ENCODE peak calls at places on chromosomes 13 and 19, in four cellular contexts. Z is WTC11, U is kidney epithelial cell, N is WERI-Rb-1. X is an unnamed sample.

GRCh38 chr13:113546571-113547247 is 37.8 kb upstream of the TFDP1 start:
- DNase-seq in Z (no peak), U (peak), N (peak), X (no peak)

GRCh38 chr13:106589716-106590115 is 21.8 kb upstream of the ARGLU1 start:
- DNase-seq in Z (no peak), U (no peak), N (no peak), X (no peak)

GRCh38 chr19:6074709-6075403 is 35.4 kb downstream of the RFX2 start:
- DNase-seq in Z (no peak), U (no peak), N (no peak), X (no peak)

GRCh38 chr13:84658881-84659661 is 776.8 kb upstream of the SLITRK1 start:
- DNase-seq in Z (no peak), U (no peak), N (no peak), X (no peak)

GRCh38 chr13:27954406-27954851 is 14.7 kb downstream of the CDX2 start:
- DNase-seq in Z (peak), U (no peak), N (peak), X (no peak)

GRCh38 chr13:113970810-113971470 is 2.9 kb downstream of the C13orf46 start:
- DNase-seq in Z (peak), U (no peak), N (no peak), X (no peak)

GRCh38 chr13:44373247-44373600 is 400 bp upstream of the SERP2 start:
- DNase-seq in Z (no peak), U (no peak), N (no peak), X (no peak)

GRCh38 chr19:36489920-36490415 is 607 bp upstream of the ZNF566 start:
- DNase-seq in Z (peak), U (peak), N (peak), X (no peak)

GRCh38 chr13:114062754-114063153 is 69.7 kb downstream of the RASA3 start:
- DNase-seq in Z (no peak), U (no peak), N (no peak), X (no peak)

GRCh38 chr13:23758783-23759527 is 130.2 kb downstream of the MIPEP start:
- DNase-seq in Z (no peak), U (no peak), N (no peak), X (no peak)

GRCh38 chr13:110130431-110130830 is 176.5 kb downstream of the COL4A1 start:
- DNase-seq in Z (no peak), U (no peak), N (no peak), X (no peak)

GRCh38 chr19:29476528-29476927 is 49.3 kb upstream of the VSTM2B start:
- DNase-seq in Z (no peak), U (no peak), N (no peak), X (no peak)

GRCh38 chr13:103961784-103962183 is 895.6 kb upstream of the SLC10A2 start:
- DNase-seq in Z (no peak), U (no peak), N (no peak), X (no peak)

GRCh38 chr13:48562296-48563066 is 29.6 kb upstream of the RCBTB2 start:
- DNase-seq in Z (no peak), U (no peak), N (no peak), X (no peak)

GRCh38 chr13:110135977-110136597 is 170.9 kb downstream of the COL4A1 start:
- DNase-seq in Z (no peak), U (no peak), N (no peak), X (no peak)

GRCh38 chr19:10219678-10220077 is 11.5 kb downstream of the S1PR2 start:
- DNase-seq in Z (peak), U (no peak), N (no peak), X (no peak)

GRCh38 chr13:43511260-43511970 is 275.4 kb downstream of the ENOX1 start:
- DNase-seq in Z (no peak), U (no peak), N (no peak), X (no peak)

GRCh38 chr19:34408421-34408820 is 4.2 kb downstream of the PDCD2L start:
- DNase-seq in Z (no peak), U (no peak), N (no peak), X (no peak)

GRCh38 chr19:43809762-43810696 is 7.8 kb upstream of the LYPD5 start:
- DNase-seq in Z (no peak), U (no peak), N (no peak), X (peak)

GRCh38 chr19:4439243-4439642 is 18.4 kb downstream of the UBXN6 start:
- DNase-seq in Z (no peak), U (no peak), N (no peak), X (no peak)

GRCh38 chr19:30428281-30428680 is 56.1 kb downstream of the ZNF536 start:
- DNase-seq in Z (no peak), U (no peak), N (no peak), X (no peak)

GRCh38 chr13:20823071-20823470 is 49.3 kb upstream of the EEF1AKMT1 start:
- DNase-seq in Z (no peak), U (no peak), N (no peak), X (no peak)

GRCh38 chr19:41821003-41821735 is 23.3 kb downstream of the LYPD4 start:
- DNase-seq in Z (peak), U (no peak), N (peak), X (no peak)

GRCh38 chr19:45253396-45254027 is 2.4 kb downstream of the MARK4 start:
- DNase-seq in Z (no peak), U (peak), N (no peak), X (no peak)

GRCh38 chr19:45251452-45252354 is 632 bp downstream of the MARK4 start:
- DNase-seq in Z (peak), U (no peak), N (peak), X (no peak)

GRCh38 chr19:45255611-45256157 is 4.6 kb downstream of the MARK4 start:
- DNase-seq in Z (no peak), U (no peak), N (no peak), X (no peak)

GRCh38 chr19:45256836-45257235 is 5.8 kb downstream of the MARK4 start:
- DNase-seq in Z (no peak), U (no peak), N (no peak), X (no peak)

DNA sequence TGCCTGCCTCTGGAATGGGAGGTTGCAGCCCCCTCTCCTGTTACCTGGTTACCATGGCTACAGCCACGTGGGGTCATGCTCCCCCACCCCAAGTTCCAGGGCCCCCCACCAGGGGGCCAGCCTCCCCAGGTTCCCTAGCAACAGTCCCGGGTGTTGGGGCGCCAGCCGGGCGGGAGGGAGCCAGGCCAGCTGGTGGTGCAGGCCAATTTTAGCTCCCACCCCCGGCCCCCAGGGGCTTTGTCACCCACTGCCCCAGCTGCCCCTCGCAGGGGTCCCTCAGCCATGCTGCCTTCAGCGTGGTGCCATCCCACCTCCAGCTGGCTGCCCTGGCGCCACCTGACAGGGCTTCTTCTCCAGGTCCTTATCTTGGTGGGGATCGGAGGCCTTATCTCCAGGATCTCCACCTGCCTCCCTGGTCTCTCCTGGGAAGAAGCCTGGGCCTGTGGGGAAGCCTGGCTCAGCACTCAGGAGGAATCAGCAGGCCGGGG is 3.0 kb downstream of the MARK4 start:
- DNase-seq in Z (peak), U (no peak), N (no peak), X (no peak)
- TF ChIP-seq CTCF in Z (no peak), U (peak), N (peak), X (no peak)

DNA sequence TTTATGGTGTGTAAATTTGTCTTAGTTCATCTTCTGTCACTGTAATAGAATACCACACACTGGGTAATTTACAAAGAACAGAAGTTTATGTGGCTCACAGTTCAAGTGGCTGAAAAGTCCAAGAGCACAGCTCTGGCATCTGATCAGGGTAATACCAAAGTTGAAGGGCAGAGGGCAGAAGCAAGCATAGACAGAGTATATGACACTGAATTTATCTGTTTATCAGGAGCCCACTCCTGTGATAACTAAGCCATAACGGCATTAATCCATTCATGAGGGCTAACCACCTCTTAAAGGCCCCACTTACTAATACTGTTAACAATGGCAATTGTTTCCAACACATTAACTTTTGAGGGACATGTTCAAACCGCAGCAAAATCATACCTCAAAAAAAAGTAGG is 4.0 kb upstream of the RFXAP start:
- DNase-seq in Z (no peak), U (no peak), N (no peak), X (no peak)
- TF ChIP-seq CTCF in Z (peak), U (peak), N (no peak), X (no peak)

GRCh38 chr13:64529874-64530485 is 2700.2 kb downstream of the PCDH9 start:
- DNase-seq in Z (peak), U (no peak), N (no peak), X (no peak)
- TF ChIP-seq CTCF in Z (peak), U (peak), N (peak), X (peak)

GRCh38 chr13:97220151-97220900 is 1.8 kb upstream of the MBNL2 start:
- DNase-seq in Z (no peak), U (no peak), N (no peak), X (no peak)
- TF ChIP-seq CTCF in Z (no peak), U (no peak), N (no peak), X (no peak)

GRCh38 chr13:30567072-30567471 is 50.6 kb upstream of the USPL1 start:
- DNase-seq in Z (no peak), U (no peak), N (no peak), X (no peak)

GRCh38 chr13:30577381-30577780 is 40.3 kb upstream of the USPL1 start:
- DNase-seq in Z (no peak), U (peak), N (peak), X (peak)

GRCh38 chr13:30576528-30576927 is 41.2 kb upstream of the USPL1 start:
- DNase-seq in Z (no peak), U (no peak), N (no peak), X (no peak)

GRCh38 chr13:30569901-30570576 is 47.7 kb upstream of the USPL1 start:
- DNase-seq in Z (no peak), U (peak), N (no peak), X (peak)

GRCh38 chr13:30572859-30573275 is 44.9 kb upstream of the USPL1 start:
- DNase-seq in Z (no peak), U (no peak), N (no peak), X (no peak)
- TF ChIP-seq CTCF in Z (no peak), U (peak), N (no peak), X (peak)

GRCh38 chr13:38577048-38577447 is 109.8 kb upstream of the FREM2 start:
- DNase-seq in Z (no peak), U (no peak), N (no peak), X (no peak)

DNA sequence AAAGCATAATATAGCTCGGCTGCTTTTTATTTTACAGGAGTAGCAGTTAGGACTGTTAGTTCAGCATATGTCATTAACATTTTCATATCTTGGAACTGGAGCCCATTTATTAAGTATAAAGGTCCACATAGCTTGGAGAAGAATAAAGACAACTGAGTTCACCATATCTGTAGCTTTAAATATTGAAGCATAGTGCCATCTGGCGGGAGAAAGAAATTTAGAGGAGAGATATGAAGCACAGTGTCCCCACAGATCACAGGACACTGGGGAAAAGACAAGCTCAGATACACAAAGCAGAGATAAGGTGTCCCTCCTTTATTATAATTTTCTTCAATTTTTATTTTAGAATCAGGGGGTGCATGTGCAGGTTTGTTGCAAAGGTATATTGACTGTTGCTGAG is 104.7 kb upstream of the FREM2 start:
- DNase-seq in Z (no peak), U (peak), N (peak), X (no peak)
- TF ChIP-seq CTCF in Z (peak), U (peak), N (no peak), X (no peak)

GRCh38 chr19:12785431-12786011 is 5.8 kb upstream of the JUNB start:
- DNase-seq in Z (no peak), U (no peak), N (no peak), X (no peak)

GRCh38 chr19:12784871-12785430 is 6.3 kb upstream of the JUNB start:
- DNase-seq in Z (no peak), U (no peak), N (no peak), X (no peak)

GRCh38 chr19:12787458-12787857 is 3.8 kb upstream of the JUNB start:
- DNase-seq in Z (no peak), U (no peak), N (no peak), X (no peak)

GRCh38 chr19:12786950-12787349 is 4.3 kb upstream of the JUNB start:
- DNase-seq in Z (no peak), U (no peak), N (no peak), X (no peak)

DNA sequence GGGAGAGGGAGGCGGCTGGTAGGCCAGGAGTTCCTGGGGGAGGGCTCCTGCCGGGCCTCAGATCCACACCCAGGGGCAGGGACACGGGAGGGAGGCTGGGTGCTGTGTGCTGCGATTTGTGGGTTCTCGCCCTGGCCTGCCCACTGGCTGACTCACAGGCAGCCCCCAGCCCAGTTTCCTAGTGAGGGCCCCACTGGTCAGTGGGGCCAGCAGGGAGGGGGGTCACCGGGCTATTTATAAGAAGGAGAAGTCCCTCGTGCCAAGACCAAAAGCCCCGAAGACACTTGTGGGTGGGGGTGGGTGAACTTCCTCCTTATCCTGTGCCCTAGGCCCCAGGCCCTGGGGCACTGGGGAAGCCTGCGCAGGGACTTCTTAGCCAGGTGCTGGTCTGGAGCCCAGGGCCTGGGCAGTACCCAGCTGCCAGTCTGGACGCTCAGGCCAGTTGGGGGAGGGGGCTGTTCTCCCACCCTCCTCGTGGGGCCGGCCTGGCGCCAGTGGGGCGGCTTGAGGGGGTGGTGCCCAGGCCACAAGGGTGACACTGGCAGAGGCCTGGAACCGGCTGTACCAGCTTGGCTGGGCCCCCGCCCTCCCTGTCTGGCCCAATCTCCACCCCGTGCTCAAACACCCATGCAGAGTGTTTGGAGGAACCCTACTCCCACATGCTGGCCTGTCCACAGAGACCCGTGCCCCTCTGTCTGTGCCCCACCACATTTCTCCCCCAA is 5.0 kb upstream of the JUNB start:
- DNase-seq in Z (no peak), U (no peak), N (no peak), X (no peak)
- TF ChIP-seq CTCF in Z (no peak), U (no peak), N (no peak), X (no peak)

GRCh38 chr19:49073514-49074378 is 1.2 kb upstream of the KCNA7 start:
- DNase-seq in Z (peak), U (no peak), N (peak), X (no peak)
- TF ChIP-seq CTCF in Z (no peak), U (peak), N (peak), X (peak)

DNA sequence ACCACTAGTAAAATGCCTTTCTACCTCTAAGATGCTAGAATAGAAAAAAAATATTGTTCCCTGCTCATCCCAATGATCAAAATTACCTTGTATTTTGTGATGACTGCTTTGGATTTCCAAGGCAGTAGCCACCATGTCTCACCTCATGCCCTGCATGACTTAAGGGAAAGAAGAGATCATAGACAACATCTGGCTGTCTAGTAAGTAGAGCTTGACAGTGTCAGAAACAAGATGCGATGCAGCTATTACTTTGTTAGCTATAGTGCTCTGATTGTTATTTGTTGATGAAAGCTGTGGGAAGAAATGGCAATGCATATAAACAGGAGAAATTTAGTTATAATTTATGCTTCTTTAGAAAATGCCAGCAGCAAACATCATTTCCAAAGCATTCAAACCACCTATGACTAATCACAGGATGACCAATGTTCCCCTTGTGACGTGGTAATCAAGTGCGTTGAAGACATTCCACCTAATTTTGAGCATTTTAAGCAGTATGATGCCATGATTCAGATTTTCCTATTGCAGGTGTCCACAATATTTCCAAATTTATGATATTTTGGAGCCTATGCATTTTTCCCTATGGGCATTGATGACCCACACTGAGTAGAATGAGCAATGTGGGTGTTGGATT is 308.3 kb downstream of the KCNRG start:
- DNase-seq in Z (no peak), U (peak), N (no peak), X (peak)
- TF ChIP-seq CTCF in Z (no peak), U (no peak), N (no peak), X (no peak)